ENCODE peak calls at places on chromosomes 5 and 9, in ten cellular contexts. Y is lung; W is left ventricle myocardium inferior; V is heart left ventricle; P is AG20443; K is effector memory CD4-positive, alpha-beta T cell; O is GM18507; N is pulmonary artery endothelial cell; J is NCI-H1092 treated with DMSO at 0.1 percent for 48 hours; A is activated T-helper 1 cell treated with Interleukin-2 at 50 U/mL for 16 hours. S is an unnamed sample.
A peak's percentile ranks its signal among the peaks of the same experiment; 100 is the strongest.

GRCh38 chr5:16768184-16768583 is 151.4 kb upstream of the RETREG1 start:
- DNase-seq in Y (no peak), W (no peak), V (no peak), P (no peak), K (no peak), O (no peak), N (no peak), J (no peak), A (no peak), S (no peak)

GRCh38 chr5:143495124-143495523 is 91.6 kb upstream of the NR3C1 start:
- DNase-seq in Y (no peak), W (no peak), V (no peak), P (no peak), K (no peak), O (no peak), N (no peak), J (no peak), A (no peak), S (no peak)

GRCh38 chr5:142221091-142221860 is 103.5 kb downstream of the SPRY4 start:
- DNase-seq in Y (no peak), W (no peak), V (no peak), P (no peak), K (no peak), O (no peak), N (no peak), J (no peak), A (no peak), S (no peak)

GRCh38 chr9:7402704-7403389 is 396.7 kb downstream of the DMAC1 start:
- DNase-seq in Y (no peak), W (no peak), V (no peak), P (no peak), K (no peak), O (no peak), N (no peak), J (no peak), A (no peak), S (no peak)

GRCh38 chr9:34413229-34413852 is 36.6 kb upstream of the MYORG start:
- DNase-seq in Y (no peak), W (no peak), V (no peak), P (peak; percentile 61), K (no peak), O (no peak), N (no peak), J (no peak), A (no peak), S (peak; percentile 7)

GRCh38 chr5:87113848-87114247 is 153.8 kb upstream of the RASA1 start:
- DNase-seq in Y (no peak), W (no peak), V (no peak), P (peak; percentile 40), K (no peak), O (no peak), N (no peak), J (no peak), A (no peak), S (no peak)

GRCh38 chr5:139245637-139246335 is 47.6 kb upstream of the SIL1 start:
- DNase-seq in Y (no peak), W (no peak), V (no peak), P (no peak), K (no peak), O (no peak), N (no peak), J (no peak), A (no peak), S (no peak)

GRCh38 chr9:136712690-136713554 is 550 bp downstream of the DIPK1B start:
- DNase-seq in Y (no peak), W (no peak), V (no peak), P (no peak), K (no peak), O (no peak), N (no peak), J (no peak), A (no peak), S (no peak)

GRCh38 chr5:127031147-127031862 is 947 bp upstream of the MARCHF3 start:
- DNase-seq in Y (no peak), W (no peak), V (peak; percentile 43), P (no peak), K (no peak), O (no peak), N (no peak), J (no peak), A (no peak), S (no peak)

GRCh38 chr9:127629468-127630081 is 17.5 kb downstream of the STXBP1 start:
- DNase-seq in Y (no peak), W (no peak), V (peak; percentile 36), P (no peak), K (no peak), O (no peak), N (no peak), J (no peak), A (no peak), S (no peak)